ENCODE peak calls at places on chromosomes 13 and 19, in five cellular contexts. N is neuronal stem cell, R is GDM1, S is T-helper 17 cell, V is lower lobe of right lung. Y is an unnamed sample.

GRCh38 chr13:95083758-95084157 is 217.5 kb downstream of the ABCC4 start:
- DNase-seq in N (no peak), V (no peak), S (no peak), R (no peak), Y (no peak)

GRCh38 chr19:16559896-16560295 is 12.3 kb downstream of the SLC35E1 start:
- DNase-seq in S (no peak), R (no peak), V (no peak), N (no peak), Y (no peak)

GRCh38 chr19:29665826-29666633 is 769 bp downstream of the PLEKHF1 start:
- DNase-seq in S (no peak), N (peak), V (peak), R (no peak), Y (no peak)

GRCh38 chr13:40596484-40596883 is 70.0 kb downstream of the FOXO1 start:
- DNase-seq in N (no peak), V (no peak), R (no peak), S (no peak), Y (no peak)

GRCh38 chr13:36029171-36029570 is 102.0 kb downstream of the DCLK1 start:
- DNase-seq in R (no peak), S (no peak), V (no peak), N (no peak), Y (no peak)

GRCh38 chr19:18418034-18418724 is 1.0 kb upstream of the SSBP4 start:
- DNase-seq in V (peak), R (no peak), S (no peak), N (no peak), Y (no peak)

GRCh38 chr19:54287456-54287855 is 6.5 kb upstream of the LILRB2 start:
- DNase-seq in V (no peak), N (no peak), R (no peak), S (no peak), Y (no peak)

GRCh38 chr19:49421878-49422202 is 1.4 kb downstream of the PTH2 start:
- DNase-seq in S (no peak), V (no peak), R (no peak), N (no peak), Y (no peak)

GRCh38 chr19:7550987-7551761 is 15.7 kb downstream of the PNPLA6 start:
- DNase-seq in S (no peak), R (no peak), V (peak), N (peak), Y (no peak)

GRCh38 chr19:4622695-4623421 is 16.5 kb upstream of the TNFAIP8L1 start:
- DNase-seq in S (no peak), N (no peak), V (no peak), R (no peak), Y (no peak)

GRCh38 chr19:41815301-41815700 is 18.9 kb downstream of the CEACAM3 start:
- DNase-seq in N (no peak), S (no peak), V (no peak), R (no peak), Y (no peak)

GRCh38 chr13:102877285-102877684 is 31.5 kb downstream of the ERCC5 start:
- DNase-seq in N (no peak), R (no peak), V (no peak), S (no peak), Y (no peak)

GRCh38 chr19:44648536-44649370 is 5.0 kb downstream of the PVR start:
- DNase-seq in N (no peak), V (peak), R (no peak), S (no peak), Y (no peak)

GRCh38 chr13:111431241-111431640 is 110.8 kb downstream of the TEX29 start:
- DNase-seq in V (no peak), R (no peak), N (no peak), S (no peak), Y (no peak)

GRCh38 chr13:44474122-44474910 is 100.7 kb downstream of the SERP2 start:
- DNase-seq in R (no peak), N (no peak), S (no peak), V (no peak), Y (no peak)

GRCh38 chr13:51339354-51339753 is at the start of gene SERPINE3:
- DNase-seq in R (no peak), S (no peak), N (no peak), V (no peak), Y (no peak)

GRCh38 chr19:50835785-50836542 is 2.6 kb upstream of the KLK15 start:
- DNase-seq in V (peak), N (peak), S (peak), R (peak), Y (no peak)

GRCh38 chr13:52455677-52456041 is 381 bp downstream of the CKAP2 start:
- DNase-seq in N (peak), V (peak), S (peak), R (peak), Y (peak)

GRCh38 chr19:23033721-23034120 is 30.7 kb upstream of the ZNF728 start:
- DNase-seq in R (no peak), S (no peak), N (no peak), V (no peak), Y (no peak)

Y was measured in CD14-positive monocyte.